ENCODE peak calls at places on chromosomes 12 and 14, in nine cellular contexts. M is DND-41, H is PC-3, F is SK-N-SH, L is neuronal stem cell, K is fibroblast of lung, Q is K562, G is MM.1S, N is neural progenitor cell. Z is an unnamed sample.

GRCh38 chr12:69901141-69901900 is 76.3 kb downstream of the MYRFL start:
- DNase-seq in M (no peak), H (peak; percentile 7), F (no peak), L (no peak), K (no peak), Q (no peak), G (no peak), N (no peak), Z (peak; percentile 92)

GRCh38 chr14:99250636-99251208 is 21.3 kb downstream of the BCL11B start:
- DNase-seq in M (no peak), H (no peak), F (no peak), L (no peak), K (no peak), Q (no peak), G (no peak), N (no peak), Z (no peak)

GRCh38 chr14:21680072-21680471 is 6.5 kb upstream of the OR4E1 start:
- DNase-seq in M (no peak), H (peak; percentile 68), F (no peak), L (no peak), K (peak; percentile 0), Q (no peak), G (no peak), N (no peak), Z (no peak)

GRCh38 chr12:102955926-102956737 is 1.3 kb upstream of the ASCL1 start:
- DNase-seq in M (no peak), H (no peak), F (peak; percentile 73), L (no peak), K (no peak), Q (no peak), G (no peak), N (peak; percentile 76), Z (no peak)

GRCh38 chr12:68121143-68121542 is 38.4 kb downstream of the IFNG start:
- DNase-seq in M (no peak), H (no peak), F (no peak), L (no peak), K (no peak), Q (no peak), G (peak; percentile 11), N (no peak), Z (no peak)

GRCh38 chr14:60658909-60659585 is 9.8 kb upstream of the SIX1 start:
- DNase-seq in M (no peak), H (peak; percentile 83), F (no peak), L (peak; percentile 14), K (peak; percentile 83), Q (no peak), G (no peak), N (peak; percentile 28), Z (no peak)

GRCh38 chr14:76958975-76959710 is 69.4 kb downstream of the IRF2BPL start:
- DNase-seq in M (no peak), H (peak; percentile 57), F (peak; percentile 77), L (no peak), K (peak; percentile 49), Q (peak; percentile 56), G (no peak), N (no peak), Z (no peak)

GRCh38 chr14:95683793-95684192 is 2.4 kb upstream of the TCL1B start:
- DNase-seq in M (peak; percentile 15), H (peak; percentile 23), F (no peak), L (no peak), K (no peak), Q (no peak), G (peak; percentile 9), N (peak; percentile 25), Z (peak; percentile 92)

GRCh38 chr12:65152586-65152985 is 16.8 kb upstream of the LEMD3 start:
- DNase-seq in M (no peak), H (no peak), F (no peak), L (no peak), K (peak; percentile 51), Q (no peak), G (no peak), N (no peak), Z (no peak)

GRCh38 chr14:99575043-99576023 is 28.7 kb downstream of the CCDC85C start:
- DNase-seq in M (peak; percentile 21), H (peak; percentile 92), F (peak; percentile 71), L (no peak), K (no peak), Q (peak; percentile 37), G (no peak), N (no peak), Z (peak; percentile 84)

GRCh38 chr14:78835052-78835451 is 664.9 kb downstream of the NRXN3 start:
- DNase-seq in M (no peak), H (no peak), F (no peak), L (no peak), K (no peak), Q (no peak), G (no peak), N (no peak), Z (peak; percentile 21)

GRCh38 chr12:8028267-8028666 is 4.2 kb upstream of the FOXJ2 start:
- DNase-seq in M (no peak), H (no peak), F (no peak), L (no peak), K (no peak), Q (no peak), G (no peak), N (no peak), Z (no peak)

GRCh38 chr12:130929363-130929762 is 24.3 kb upstream of the ADGRD1 start:
- DNase-seq in M (no peak), H (no peak), F (no peak), L (no peak), K (no peak), Q (no peak), G (no peak), N (no peak), Z (no peak)

GRCh38 chr14:68756071-68756481 is 36.8 kb downstream of the ZFP36L1 start:
- DNase-seq in M (no peak), H (no peak), F (peak; percentile 65), L (no peak), K (no peak), Q (no peak), G (no peak), N (no peak), Z (no peak)

GRCh38 chr14:54348923-54349615 is 47.7 kb upstream of the CDKN3 start:
- DNase-seq in M (no peak), H (no peak), F (no peak), L (no peak), K (peak; percentile 24), Q (no peak), G (no peak), N (no peak), Z (no peak)

GRCh38 chr12:113208041-113208934 is 13.0 kb upstream of the TPCN1 start:
- DNase-seq in M (peak; percentile 94), H (no peak), F (no peak), L (no peak), K (peak; percentile 83), Q (no peak), G (peak; percentile 87), N (no peak), Z (peak; percentile 94)

GRCh38 chr12:92297405-92297804 is 151.8 kb upstream of the BTG1 start:
- DNase-seq in M (no peak), H (no peak), F (peak; percentile 38), L (no peak), K (no peak), Q (no peak), G (no peak), N (no peak), Z (no peak)

GRCh38 chr12:112850343-112850742 is 56.4 kb upstream of the OAS1 start:
- DNase-seq in M (no peak), H (no peak), F (no peak), L (no peak), K (no peak), Q (no peak), G (no peak), N (no peak), Z (no peak)

GRCh38 chr12:78115889-78116288 is 285.2 kb downstream of the NAV3 start:
- DNase-seq in M (no peak), H (no peak), F (no peak), L (no peak), K (no peak), Q (no peak), G (no peak), N (no peak), Z (no peak)

GRCh38 chr12:126547905-126548304 is 1482.7 kb downstream of the AACS start:
- DNase-seq in M (no peak), H (no peak), F (peak; percentile 45), L (no peak), K (no peak), Q (no peak), G (no peak), N (peak; percentile 47), Z (no peak)

GRCh38 chr12:120658286-120659150 is 18.1 kb downstream of the CABP1 start:
- DNase-seq in M (no peak), H (no peak), F (no peak), L (no peak), K (no peak), Q (no peak), G (no peak), N (no peak), Z (no peak)
- H3K9ac ChIP-seq in M (no peak overlapping the region), H (no peak overlapping the region), F (no peak overlapping the region), L (no peak overlapping the region), K (no peak overlapping the region), Q (no peak overlapping the region), G (no peak overlapping the region), N (no peak overlapping the region), Z (no peak overlapping the region)

GRCh38 chr14:23829736-23830474 is 123.7 kb upstream of the DHRS4 start:
- DNase-seq in M (no peak), H (peak; percentile 96), F (no peak), L (no peak), K (peak; percentile 82), Q (no peak), G (no peak), N (no peak), Z (no peak)
- H2AFZ ChIP-seq in M (no peak overlapping the region), H (no peak overlapping the region), F (no peak overlapping the region), L (no peak overlapping the region), K (no peak overlapping the region), Q (no peak overlapping the region), G (no peak overlapping the region), N (no peak overlapping the region), Z (no peak overlapping the region)

GRCh38 chr12:30752255-30752654 is 2.5 kb downstream of the CAPRIN2 start:
- DNase-seq in M (no peak), H (no peak), F (no peak), L (no peak), K (no peak), Q (no peak), G (no peak), N (no peak), Z (no peak)
- H3K9ac ChIP-seq in M (no peak overlapping the region), H (no peak overlapping the region), F (no peak overlapping the region), L (no peak overlapping the region), K (no peak overlapping the region), Q (no peak overlapping the region), G (peak overlapping the region; percentile 3), N (no peak overlapping the region), Z (no peak overlapping the region)

DNA sequence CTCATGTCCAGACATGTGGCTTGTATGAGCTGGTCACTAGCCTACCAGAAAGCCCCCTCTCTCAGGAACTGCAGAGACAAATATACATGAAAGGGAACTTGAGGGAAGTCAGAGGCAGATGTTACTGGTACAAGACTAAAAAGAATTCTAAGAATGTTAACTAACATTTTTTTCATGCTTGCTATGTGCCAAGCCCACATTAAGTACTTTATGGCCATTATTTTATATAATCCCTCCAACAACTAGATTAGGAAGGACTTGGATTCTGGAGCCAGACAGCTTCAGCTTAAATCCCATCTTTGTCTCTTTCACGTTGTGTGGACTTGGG is 24.6 kb downstream of the TTC9 start:
- DNase-seq in M (no peak), H (no peak), F (no peak), L (no peak), K (no peak), Q (no peak), G (no peak), N (no peak), Z (no peak)
- H2AFZ ChIP-seq in M (no peak overlapping the region), H (peak overlapping the region; percentile 51), F (no peak overlapping the region), L (no peak overlapping the region), K (no peak overlapping the region), Q (no peak overlapping the region), G (peak overlapping the region; percentile 65), N (no peak overlapping the region), Z (no peak overlapping the region)

Z was measured in Karpas-422.